ENCODE peak calls at places on chromosomes 5 and 9, in eight cellular contexts. J, M, G, H, E, I, C and K are unnamed samples.
A peak's percentile ranks its signal among the peaks of the same experiment; 100 is the strongest.

GRCh38 chr5:73311291-73312110 is 137.1 kb downstream of the FOXD1 start:
- DNase-seq in J (no peak), M (peak; percentile 83), G (peak; percentile 5), H (no peak), E (peak; percentile 68), I (no peak), C (peak; percentile 85), K (no peak)

GRCh38 chr5:36876389-36876964 is at the start of gene NIPBL:
- DNase-seq in J (peak; percentile 95), M (peak; percentile 95), G (peak; percentile 88), H (peak; percentile 89), E (peak; percentile 95), I (peak; percentile 95), C (peak; percentile 96), K (no peak)

GRCh38 chr5:75667586-75667985 is 49.7 kb downstream of the POC5 start:
- DNase-seq in J (no peak), M (peak; percentile 41), G (no peak), H (no peak), E (no peak), I (no peak), C (no peak), K (no peak)

GRCh38 chr5:180209137-180209581 is at the start of gene RASGEF1C:
- DNase-seq in J (peak; percentile 62), M (peak; percentile 67), G (no peak), H (peak; percentile 47), E (no peak), I (peak; percentile 90), C (no peak), K (no peak)

GRCh38 chr5:180197016-180197702 is 11.9 kb downstream of the RASGEF1C start:
- DNase-seq in J (no peak), M (no peak), G (no peak), H (no peak), E (no peak), I (no peak), C (no peak), K (no peak)

GRCh38 chr9:71725590-71726338 is 42.5 kb downstream of the CEMIP2 start:
- DNase-seq in J (peak; percentile 60), M (peak; percentile 75), G (no peak), H (no peak), E (no peak), I (no peak), C (no peak), K (no peak)

GRCh38 chr9:79572891-79573696 is 1.3 kb downstream of the TLE4 start:
- DNase-seq in J (no peak), M (no peak), G (no peak), H (peak; percentile 54), E (peak; percentile 77), I (peak; percentile 46), C (peak; percentile 88), K (no peak)

GRCh38 chr9:69976165-69976564 is 67.5 kb upstream of the MAMDC2 start:
- DNase-seq in J (no peak), M (peak; percentile 90), G (no peak), H (no peak), E (no peak), I (no peak), C (no peak), K (no peak)

GRCh38 chr5:150780816-150781221 is 2.3 kb downstream of the SMIM3 start:
- DNase-seq in J (no peak), M (peak; percentile 57), G (no peak), H (no peak), E (no peak), I (no peak), C (no peak), K (no peak)

GRCh38 chr5:110832683-110833082 is 93.9 kb downstream of the SLC25A46 start:
- DNase-seq in J (no peak), M (no peak), G (no peak), H (no peak), E (no peak), I (no peak), C (no peak), K (no peak)

GRCh38 chr5:150175536-150175935 is 9.0 kb downstream of the CDX1 start:
- DNase-seq in J (peak; percentile 48), M (peak; percentile 57), G (no peak), H (no peak), E (no peak), I (peak; percentile 44), C (no peak), K (no peak)

GRCh38 chr5:73095564-73096238 is 24.7 kb upstream of the TMEM171 start:
- DNase-seq in J (no peak), M (no peak), G (no peak), H (no peak), E (no peak), I (no peak), C (no peak), K (no peak)

GRCh38 chr9:34994429-34995287 is 5.1 kb downstream of the DNAJB5 start:
- DNase-seq in J (peak; percentile 38), M (peak; percentile 60), G (peak; percentile 13), H (no peak), E (no peak), I (peak; percentile 59), C (no peak), K (peak; percentile 74)

GRCh38 chr5:124979174-124979573 is 232.7 kb upstream of the ZNF608 start:
- DNase-seq in J (peak; percentile 55), M (no peak), G (peak; percentile 1), H (no peak), E (no peak), I (peak; percentile 43), C (no peak), K (no peak)

GRCh38 chr9:131661954-131662621 is 77.8 kb downstream of the RAPGEF1 start:
- DNase-seq in J (no peak), M (no peak), G (no peak), H (no peak), E (no peak), I (no peak), C (no peak), K (no peak)

GRCh38 chr5:79490323-79490936 is 23.5 kb downstream of the HOMER1 start:
- DNase-seq in J (no peak), M (no peak), G (no peak), H (no peak), E (no peak), I (no peak), C (no peak), K (no peak)

GRCh38 chr9:120571443-120572257 is 8.3 kb downstream of the CDK5RAP2 start:
- DNase-seq in J (no peak), M (peak; percentile 9), G (peak; percentile 22), H (peak; percentile 70), E (peak; percentile 82), I (no peak), C (peak; percentile 87), K (no peak)

GRCh38 chr5:115624994-115625393 is 842 bp downstream of the TMED7 start:
- DNase-seq in J (no peak), M (no peak), G (no peak), H (no peak), E (no peak), I (no peak), C (no peak), K (no peak)

GRCh38 chr9:96121162-96121561 is 180.8 kb downstream of the HSD17B3 start:
- DNase-seq in J (no peak), M (no peak), G (no peak), H (no peak), E (no peak), I (no peak), C (no peak), K (no peak)

GRCh38 chr9:27528278-27528885 is 1.2 kb downstream of the MOB3B start:
- DNase-seq in J (no peak), M (peak; percentile 76), G (no peak), H (peak; percentile 62), E (peak; percentile 88), I (peak; percentile 79), C (peak; percentile 93), K (no peak)

GRCh38 chr5:59158165-59158564 is 575.3 kb downstream of the RAB3C start:
- DNase-seq in J (no peak), M (no peak), G (no peak), H (no peak), E (no peak), I (no peak), C (no peak), K (no peak)

GRCh38 chr5:56838409-56839039 is 23.2 kb downstream of the MAP3K1 start:
- DNase-seq in J (peak; percentile 55), M (peak; percentile 78), G (peak; percentile 26), H (no peak), E (no peak), I (peak; percentile 47), C (no peak), K (no peak)

GRCh38 chr9:113621309-113621791 is 157.8 kb downstream of the RGS3 start:
- DNase-seq in J (no peak), M (peak; percentile 87), G (no peak), H (no peak), E (peak; percentile 93), I (no peak), C (peak; percentile 97), K (peak; percentile 87)

GRCh38 chr5:79242242-79243039 is 6.5 kb downstream of the JMY start:
- DNase-seq in J (no peak), M (no peak), G (no peak), H (no peak), E (no peak), I (no peak), C (no peak), K (no peak)

GRCh38 chr5:152529456-152529855 is 124.4 kb upstream of the NMUR2 start:
- DNase-seq in J (no peak), M (no peak), G (no peak), H (no peak), E (no peak), I (peak; percentile 6), C (no peak), K (no peak)

GRCh38 chr5:181203093-181203711 is 1.8 kb downstream of the TRIM7 start:
- DNase-seq in J (no peak), M (peak; percentile 57), G (no peak), H (no peak), E (no peak), I (no peak), C (peak; percentile 59), K (no peak)

GRCh38 chr9:135001526-135001925 is 83.8 kb upstream of the FCN1 start:
- DNase-seq in J (no peak), M (no peak), G (no peak), H (no peak), E (no peak), I (no peak), C (peak; percentile 36), K (no peak)

GRCh38 chr5:175257128-175257846 is 186.7 kb downstream of the DRD1 start:
- DNase-seq in J (no peak), M (no peak), G (no peak), H (no peak), E (no peak), I (no peak), C (no peak), K (no peak)

GRCh38 chr5:150624334-150625163 is 15.9 kb upstream of the SYNPO start:
- DNase-seq in J (no peak), M (no peak), G (no peak), H (no peak), E (peak; percentile 83), I (peak; percentile 63), C (no peak), K (no peak)

GRCh38 chr5:130724658-130725057 is 440.4 kb downstream of the HINT1 start:
- DNase-seq in J (no peak), M (no peak), G (no peak), H (no peak), E (no peak), I (no peak), C (no peak), K (no peak)

GRCh38 chr9:130666393-130667116 is 2.2 kb downstream of the PRDM12 start:
- DNase-seq in J (no peak), M (no peak), G (no peak), H (no peak), E (no peak), I (no peak), C (no peak), K (no peak)

GRCh38 chr5:31531543-31531887 is 378 bp downstream of the DROSHA start:
- DNase-seq in J (no peak), M (peak; percentile 42), G (no peak), H (no peak), E (no peak), I (peak; percentile 44), C (peak; percentile 78), K (no peak)

GRCh38 chr5:60810438-60811085 is 33.5 kb downstream of the ELOVL7 start:
- DNase-seq in J (peak; percentile 14), M (peak; percentile 48), G (no peak), H (no peak), E (no peak), I (no peak), C (no peak), K (no peak)

GRCh38 chr9:115022760-115023434 is 92.5 kb upstream of the TNFSF8 start:
- DNase-seq in J (no peak), M (peak; percentile 62), G (no peak), H (no peak), E (no peak), I (no peak), C (no peak), K (no peak)